ENCODE peak calls at places on chromosome 12, in four cellular contexts. One of them, this sample, is unnamed.

GRCh38 chr12:3632256-3633240 is 120.4 kb downstream of the CRACR2A start:
- DNase-seq in choroid plexus epithelial cell: peak; percentile 50
- DNase-seq in heart right ventricle: no peak
- DNase-seq in CD8-positive, alpha-beta T cell: no peak
- DNase-seq in this sample: no peak

GRCh38 chr12:110649341-110649847 is 35.5 kb downstream of the TCTN1 start:
- DNase-seq in heart right ventricle: no peak
- DNase-seq in CD8-positive, alpha-beta T cell: no peak
- DNase-seq in choroid plexus epithelial cell: no peak
- DNase-seq in this sample: no peak

GRCh38 chr12:11543513-11544168 is 105.8 kb upstream of the ETV6 start:
- DNase-seq in heart right ventricle: no peak
- DNase-seq in choroid plexus epithelial cell: no peak
- DNase-seq in CD8-positive, alpha-beta T cell: no peak
- DNase-seq in this sample: no peak

GRCh38 chr12:9335867-9336266 is 127.7 kb upstream of the PZP start:
- DNase-seq in choroid plexus epithelial cell: no peak
- DNase-seq in heart right ventricle: no peak
- DNase-seq in CD8-positive, alpha-beta T cell: no peak
- DNase-seq in this sample: no peak

GRCh38 chr12:95336387-95337067 is 118.9 kb downstream of the VEZT start:
- DNase-seq in CD8-positive, alpha-beta T cell: no peak
- DNase-seq in choroid plexus epithelial cell: peak; percentile 94
- DNase-seq in heart right ventricle: peak; percentile 33
- DNase-seq in this sample: peak; percentile 72

GRCh38 chr12:15978431-15978950 is 67.4 kb downstream of the DERA start:
- DNase-seq in CD8-positive, alpha-beta T cell: no peak
- DNase-seq in heart right ventricle: no peak
- DNase-seq in choroid plexus epithelial cell: peak; percentile 87
- DNase-seq in this sample: peak; percentile 21

GRCh38 chr12:89225401-89225800 is 126.9 kb downstream of the DUSP6 start:
- DNase-seq in choroid plexus epithelial cell: peak; percentile 72
- DNase-seq in CD8-positive, alpha-beta T cell: peak; percentile 68
- DNase-seq in heart right ventricle: no peak
- DNase-seq in this sample: no peak

GRCh38 chr12:101828463-101829196 is 2.1 kb downstream of the GNPTAB start:
- DNase-seq in choroid plexus epithelial cell: no peak
- DNase-seq in heart right ventricle: no peak
- DNase-seq in CD8-positive, alpha-beta T cell: no peak
- DNase-seq in this sample: no peak

GRCh38 chr12:42985506-42985905 is 396.0 kb upstream of the PRICKLE1 start:
- DNase-seq in choroid plexus epithelial cell: peak; percentile 50
- DNase-seq in heart right ventricle: no peak
- DNase-seq in CD8-positive, alpha-beta T cell: no peak
- DNase-seq in this sample: peak; percentile 13

GRCh38 chr12:23060161-23060560 is 435.2 kb downstream of the ETNK1 start:
- DNase-seq in CD8-positive, alpha-beta T cell: no peak
- DNase-seq in heart right ventricle: no peak
- DNase-seq in choroid plexus epithelial cell: no peak
- DNase-seq in this sample: no peak

GRCh38 chr12:47547077-47547476 is 158.8 kb downstream of the RPAP3 start:
- DNase-seq in choroid plexus epithelial cell: peak; percentile 73
- DNase-seq in CD8-positive, alpha-beta T cell: no peak
- DNase-seq in heart right ventricle: no peak
- DNase-seq in this sample: peak; percentile 11

GRCh38 chr12:77894548-77894947 is 63.9 kb downstream of the NAV3 start:
- DNase-seq in CD8-positive, alpha-beta T cell: no peak
- DNase-seq in heart right ventricle: no peak
- DNase-seq in choroid plexus epithelial cell: peak; percentile 38
- DNase-seq in this sample: no peak

GRCh38 chr12:31578632-31579031 is 12.3 kb downstream of the DENND5B start:
- DNase-seq in CD8-positive, alpha-beta T cell: no peak
- DNase-seq in heart right ventricle: no peak
- DNase-seq in choroid plexus epithelial cell: no peak
- DNase-seq in this sample: no peak

GRCh38 chr12:12379831-12380730 is 23.2 kb downstream of the BORCS5 start:
- DNase-seq in CD8-positive, alpha-beta T cell: no peak
- DNase-seq in heart right ventricle: no peak
- DNase-seq in choroid plexus epithelial cell: no peak
- DNase-seq in this sample: no peak

GRCh38 chr12:107014050-107014449 is 27.1 kb upstream of the MTERF2 start:
- DNase-seq in choroid plexus epithelial cell: no peak
- DNase-seq in CD8-positive, alpha-beta T cell: no peak
- DNase-seq in heart right ventricle: no peak
- DNase-seq in this sample: no peak

GRCh38 chr12:9820281-9820930 is 6.9 kb upstream of the KLRF1 start:
- DNase-seq in choroid plexus epithelial cell: no peak
- DNase-seq in heart right ventricle: no peak
- DNase-seq in CD8-positive, alpha-beta T cell: no peak
- DNase-seq in this sample: no peak

GRCh38 chr12:117857632-117858274 is 111.0 kb downstream of the KSR2 start:
- DNase-seq in choroid plexus epithelial cell: peak; percentile 61
- DNase-seq in heart right ventricle: no peak
- DNase-seq in CD8-positive, alpha-beta T cell: peak; percentile 54
- DNase-seq in this sample: peak; percentile 71

GRCh38 chr12:104643921-104644669 is 187.3 kb downstream of the CHST11 start:
- DNase-seq in heart right ventricle: no peak
- DNase-seq in choroid plexus epithelial cell: peak; percentile 28
- DNase-seq in CD8-positive, alpha-beta T cell: no peak
- DNase-seq in this sample: no peak

GRCh38 chr12:116233669-116234068 is 43.8 kb downstream of the MED13L start:
- DNase-seq in heart right ventricle: no peak
- DNase-seq in CD8-positive, alpha-beta T cell: no peak
- DNase-seq in choroid plexus epithelial cell: no peak
- DNase-seq in this sample: no peak

GRCh38 chr12:981176-981828 is 9.7 kb upstream of the ERC1 start:
- DNase-seq in choroid plexus epithelial cell: peak; percentile 55
- DNase-seq in heart right ventricle: no peak
- DNase-seq in CD8-positive, alpha-beta T cell: no peak
- DNase-seq in this sample: no peak

GRCh38 chr12:11862794-11863193 is 207.9 kb upstream of the BCL2L14 start:
- DNase-seq in CD8-positive, alpha-beta T cell: no peak
- DNase-seq in choroid plexus epithelial cell: peak; percentile 86
- DNase-seq in heart right ventricle: no peak
- DNase-seq in this sample: no peak

GRCh38 chr12:103779410-103780092 is 61.5 kb downstream of the NT5DC3 start:
- DNase-seq in CD8-positive, alpha-beta T cell: no peak
- DNase-seq in heart right ventricle: no peak
- DNase-seq in choroid plexus epithelial cell: peak; percentile 75
- DNase-seq in this sample: no peak

GRCh38 chr12:11397366-11397765 is 2.0 kb upstream of the PRB2 start:
- DNase-seq in choroid plexus epithelial cell: no peak
- DNase-seq in heart right ventricle: no peak
- DNase-seq in CD8-positive, alpha-beta T cell: no peak
- DNase-seq in this sample: no peak

GRCh38 chr12:109131522-109132050 is 15.2 kb downstream of the ACACB start:
- DNase-seq in heart right ventricle: peak; percentile 39
- DNase-seq in choroid plexus epithelial cell: no peak
- DNase-seq in CD8-positive, alpha-beta T cell: no peak
- DNase-seq in this sample: no peak

DNA sequence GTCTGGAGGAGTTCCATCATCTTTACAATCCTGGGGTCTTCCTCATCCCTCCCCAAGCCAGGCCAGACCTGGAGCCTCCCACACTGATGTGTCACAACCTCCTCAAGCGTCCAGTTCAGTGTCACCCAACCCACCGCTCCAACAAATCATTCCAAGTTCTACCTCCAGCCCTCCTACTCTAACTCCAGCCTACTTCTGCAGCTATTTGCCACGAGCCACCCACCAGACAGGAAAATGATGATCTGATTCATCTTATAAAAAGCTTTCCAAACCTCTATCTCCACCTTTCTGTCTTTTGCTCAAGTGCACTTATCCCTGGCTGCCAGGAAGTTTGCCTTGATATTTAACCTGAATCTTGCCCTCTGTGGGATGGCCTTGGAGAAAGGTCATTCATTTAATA is 30.2 kb downstream of the SMUG1 start:
- DNase-seq in CD8-positive, alpha-beta T cell: no peak
- DNase-seq in choroid plexus epithelial cell: no peak
- DNase-seq in heart right ventricle: no peak
- DNase-seq in this sample: no peak
- TF ChIP-seq CTCF in CD8-positive, alpha-beta T cell: no peak
- TF ChIP-seq CTCF in choroid plexus epithelial cell: no peak
- TF ChIP-seq CTCF in heart right ventricle: no peak
- TF ChIP-seq CTCF in this sample: no peak

GRCh38 chr12:125340791-125341190 is 275.6 kb downstream of the AACS start:
- DNase-seq in CD8-positive, alpha-beta T cell: no peak
- DNase-seq in choroid plexus epithelial cell: peak; percentile 30
- DNase-seq in heart right ventricle: no peak
- DNase-seq in this sample: no peak

GRCh38 chr12:125343649-125344048 is 278.4 kb downstream of the AACS start:
- DNase-seq in heart right ventricle: no peak
- DNase-seq in choroid plexus epithelial cell: no peak
- DNase-seq in CD8-positive, alpha-beta T cell: no peak
- DNase-seq in this sample: no peak

GRCh38 chr12:125351788-125352187 is 286.6 kb downstream of the AACS start:
- DNase-seq in CD8-positive, alpha-beta T cell: no peak
- DNase-seq in heart right ventricle: no peak
- DNase-seq in choroid plexus epithelial cell: no peak
- DNase-seq in this sample: no peak

GRCh38 chr12:125341422-125341821 is 276.2 kb downstream of the AACS start:
- DNase-seq in choroid plexus epithelial cell: no peak
- DNase-seq in heart right ventricle: no peak
- DNase-seq in CD8-positive, alpha-beta T cell: no peak
- DNase-seq in this sample: no peak

DNA sequence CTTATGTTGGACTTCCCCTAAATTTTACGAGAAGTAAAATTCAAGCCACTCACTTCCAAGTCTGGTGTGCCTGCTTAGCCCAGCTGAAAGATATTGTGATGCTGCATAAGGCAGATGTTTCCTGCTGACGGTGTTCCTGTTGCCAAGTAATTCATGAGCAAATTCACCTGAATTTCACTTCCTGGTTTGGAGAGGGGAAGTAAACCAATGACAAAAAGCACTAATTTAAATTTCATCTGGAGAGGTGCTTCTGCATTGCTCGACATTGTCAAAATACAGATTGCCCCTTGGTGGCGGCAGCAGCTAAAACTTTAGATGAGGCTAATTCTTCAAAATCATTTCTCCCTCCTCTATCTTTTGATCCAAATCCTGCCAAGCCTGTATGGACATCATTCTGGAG is 281.1 kb downstream of the AACS start:
- DNase-seq in choroid plexus epithelial cell: no peak
- DNase-seq in heart right ventricle: no peak
- DNase-seq in CD8-positive, alpha-beta T cell: no peak
- DNase-seq in this sample: no peak
- TF ChIP-seq CTCF in choroid plexus epithelial cell: no peak
- TF ChIP-seq CTCF in heart right ventricle: no peak
- TF ChIP-seq CTCF in CD8-positive, alpha-beta T cell: no peak
- TF ChIP-seq CTCF in this sample: no peak

DNA sequence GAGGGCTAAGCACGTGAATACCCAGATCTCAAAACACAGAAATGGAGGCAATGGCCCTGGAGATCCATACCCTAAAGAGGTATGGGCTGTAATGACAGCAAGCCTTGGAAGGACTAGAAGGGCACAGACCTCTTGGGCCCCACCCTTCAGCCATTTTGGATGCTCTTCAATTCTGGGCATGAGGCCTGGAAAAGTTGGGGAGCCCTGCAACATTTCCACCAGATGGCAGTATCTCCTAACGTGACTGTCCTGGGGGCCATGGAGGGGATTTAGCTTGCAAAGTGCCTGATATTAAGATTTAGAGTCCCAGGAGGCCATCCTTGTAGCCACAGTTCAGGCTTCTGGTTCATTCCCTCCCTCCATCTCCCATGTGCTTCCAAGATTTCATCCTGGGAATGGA is 30.2 kb downstream of the KCNA5 start:
- DNase-seq in heart right ventricle: no peak
- DNase-seq in choroid plexus epithelial cell: peak; percentile 8
- DNase-seq in CD8-positive, alpha-beta T cell: no peak
- DNase-seq in this sample: no peak
- TF ChIP-seq CTCF in heart right ventricle: no peak
- TF ChIP-seq CTCF in choroid plexus epithelial cell: peak; percentile 44
- TF ChIP-seq CTCF in CD8-positive, alpha-beta T cell: no peak
- TF ChIP-seq CTCF in this sample: no peak

DNA sequence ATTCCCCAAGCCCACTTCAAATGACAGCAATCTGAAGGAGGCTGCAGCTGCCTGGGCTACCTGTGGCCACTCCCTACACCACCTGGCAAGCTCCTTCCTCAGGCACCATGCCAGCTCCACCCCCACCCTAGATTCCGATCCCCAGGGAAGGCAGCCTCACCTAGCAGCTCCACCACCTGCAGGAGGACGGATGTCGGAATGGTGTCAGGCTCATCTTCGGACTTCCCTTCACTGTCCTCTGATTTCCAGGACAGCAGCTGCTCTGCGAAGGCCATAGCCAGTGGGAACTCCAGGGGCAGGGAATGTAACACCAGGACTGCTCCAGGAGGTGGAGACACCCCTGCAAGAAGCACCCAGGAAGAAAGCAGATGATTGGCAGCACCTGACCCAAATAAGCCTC is 65.3 kb downstream of the TRAFD1 start:
- DNase-seq in heart right ventricle: no peak
- DNase-seq in choroid plexus epithelial cell: no peak
- DNase-seq in CD8-positive, alpha-beta T cell: no peak
- DNase-seq in this sample: no peak
- TF ChIP-seq CTCF in heart right ventricle: no peak
- TF ChIP-seq CTCF in choroid plexus epithelial cell: no peak
- TF ChIP-seq CTCF in CD8-positive, alpha-beta T cell: no peak
- TF ChIP-seq CTCF in this sample: no peak

GRCh38 chr12:20460956-20461355 is 92.6 kb downstream of the PDE3A start:
- DNase-seq in CD8-positive, alpha-beta T cell: no peak
- DNase-seq in choroid plexus epithelial cell: no peak
- DNase-seq in heart right ventricle: no peak
- DNase-seq in this sample: no peak

GRCh38 chr12:20459920-20460319 is 91.6 kb downstream of the PDE3A start:
- DNase-seq in CD8-positive, alpha-beta T cell: no peak
- DNase-seq in heart right ventricle: no peak
- DNase-seq in choroid plexus epithelial cell: no peak
- DNase-seq in this sample: no peak

DNA sequence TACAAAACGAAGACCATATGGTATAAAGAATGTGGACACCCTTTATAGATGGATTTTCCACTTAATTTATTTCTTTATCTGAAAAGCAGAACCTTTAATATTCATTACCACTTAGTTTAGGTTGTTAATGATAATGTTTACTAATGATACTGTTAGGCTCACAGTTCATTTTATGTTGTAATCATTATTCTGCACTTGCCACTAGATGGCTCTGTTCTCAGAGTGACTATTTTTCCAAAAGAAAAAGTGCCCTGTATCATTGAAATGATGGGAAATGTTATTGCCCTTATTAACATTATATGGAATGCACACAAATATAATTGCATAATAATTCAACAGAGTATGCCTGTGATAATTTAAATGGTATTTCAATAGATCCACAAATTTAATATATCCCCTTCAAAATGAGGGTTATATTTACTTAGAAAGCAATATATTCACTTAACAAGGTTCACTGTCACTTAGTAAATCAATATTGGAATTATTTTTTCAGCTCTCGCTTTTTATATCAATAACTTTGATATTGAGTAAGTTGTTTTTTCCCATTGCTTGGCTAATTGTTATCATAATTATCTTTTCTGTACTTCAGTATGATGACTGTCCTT is 95.7 kb downstream of the PDE3A start:
- DNase-seq in CD8-positive, alpha-beta T cell: no peak
- DNase-seq in choroid plexus epithelial cell: peak; percentile 48
- DNase-seq in heart right ventricle: no peak
- DNase-seq in this sample: no peak
- TF ChIP-seq CTCF in CD8-positive, alpha-beta T cell: peak; percentile 32
- TF ChIP-seq CTCF in choroid plexus epithelial cell: peak; percentile 57
- TF ChIP-seq CTCF in heart right ventricle: peak; percentile 55
- TF ChIP-seq CTCF in this sample: peak; percentile 66

This sample was measured in endothelial cell.